ENCODE peak calls at places on chromosomes 16 and 17, in seven cellular contexts. One of them, this sample, is unnamed.

GRCh38 chr17:30701498-30701989 is 122.9 kb downstream of the CRLF3 start:
- DNase-seq in stomach: no peak
- DNase-seq in Panc1: no peak
- DNase-seq in GM12878: no peak
- DNase-seq in breast epithelium: no peak
- DNase-seq in GM23338: no peak
- DNase-seq in esophagus muscularis mucosa: no peak
- DNase-seq in this sample: no peak

GRCh38 chr16:86314402-86315025 is 195.8 kb upstream of the FOXF1 start:
- DNase-seq in breast epithelium: no peak
- DNase-seq in Panc1: no peak
- DNase-seq in stomach: no peak
- DNase-seq in esophagus muscularis mucosa: no peak
- DNase-seq in GM12878: no peak
- DNase-seq in GM23338: no peak
- DNase-seq in this sample: no peak

GRCh38 chr17:13409455-13409854 is 192.3 kb downstream of the HS3ST3A1 start:
- DNase-seq in breast epithelium: no peak
- DNase-seq in Panc1: no peak
- DNase-seq in esophagus muscularis mucosa: no peak
- DNase-seq in stomach: no peak
- DNase-seq in GM23338: no peak
- DNase-seq in GM12878: no peak
- DNase-seq in this sample: no peak

GRCh38 chr16:159136-159849 is 6.5 kb upstream of the HBM start:
- DNase-seq in GM12878: no peak
- DNase-seq in breast epithelium: no peak
- DNase-seq in GM23338: no peak
- DNase-seq in esophagus muscularis mucosa: no peak
- DNase-seq in stomach: no peak
- DNase-seq in Panc1: no peak
- DNase-seq in this sample: no peak

GRCh38 chr16:55297062-55297909 is 26.7 kb upstream of the IRX6 start:
- DNase-seq in stomach: no peak
- DNase-seq in breast epithelium: no peak
- DNase-seq in GM12878: no peak
- DNase-seq in esophagus muscularis mucosa: no peak
- DNase-seq in GM23338: peak
- DNase-seq in Panc1: no peak
- DNase-seq in this sample: no peak

GRCh38 chr17:56913000-56913866 is 616 bp downstream of the TRIM25 start:
- DNase-seq in stomach: no peak
- DNase-seq in Panc1: no peak
- DNase-seq in esophagus muscularis mucosa: no peak
- DNase-seq in GM12878: no peak
- DNase-seq in breast epithelium: no peak
- DNase-seq in GM23338: peak
- DNase-seq in this sample: peak

GRCh38 chr16:53843084-53843483 is 139.1 kb downstream of the FTO start:
- DNase-seq in esophagus muscularis mucosa: no peak
- DNase-seq in GM12878: no peak
- DNase-seq in GM23338: no peak
- DNase-seq in stomach: no peak
- DNase-seq in Panc1: no peak
- DNase-seq in breast epithelium: no peak
- DNase-seq in this sample: no peak

GRCh38 chr17:15942207-15942833 is 2.6 kb upstream of the ADORA2B start:
- DNase-seq in breast epithelium: no peak
- DNase-seq in GM23338: no peak
- DNase-seq in GM12878: no peak
- DNase-seq in Panc1: no peak
- DNase-seq in esophagus muscularis mucosa: no peak
- DNase-seq in stomach: no peak
- DNase-seq in this sample: no peak

GRCh38 chr16:4945560-4946502 is 8.9 kb upstream of the PPL start:
- DNase-seq in esophagus muscularis mucosa: no peak
- DNase-seq in breast epithelium: peak
- DNase-seq in stomach: no peak
- DNase-seq in Panc1: no peak
- DNase-seq in GM12878: no peak
- DNase-seq in GM23338: no peak
- DNase-seq in this sample: peak

GRCh38 chr16:10979717-10980601 is 35.6 kb downstream of the CLEC16A start:
- DNase-seq in Panc1: no peak
- DNase-seq in GM12878: no peak
- DNase-seq in breast epithelium: peak
- DNase-seq in GM23338: peak
- DNase-seq in stomach: no peak
- DNase-seq in esophagus muscularis mucosa: no peak
- DNase-seq in this sample: peak

GRCh38 chr17:2195729-2196128 is 107.9 kb downstream of the SMG6 start:
- DNase-seq in stomach: no peak
- DNase-seq in GM23338: no peak
- DNase-seq in breast epithelium: no peak
- DNase-seq in GM12878: peak
- DNase-seq in Panc1: no peak
- DNase-seq in esophagus muscularis mucosa: no peak
- DNase-seq in this sample: no peak

GRCh38 chr17:1484586-1485310 is 7.7 kb downstream of the MYO1C start:
- DNase-seq in stomach: peak
- DNase-seq in GM12878: peak
- DNase-seq in esophagus muscularis mucosa: no peak
- DNase-seq in breast epithelium: no peak
- DNase-seq in GM23338: peak
- DNase-seq in Panc1: no peak
- DNase-seq in this sample: no peak

GRCh38 chr16:78882150-78882549 is 718.4 kb downstream of the MAF start:
- DNase-seq in GM12878: no peak
- DNase-seq in stomach: no peak
- DNase-seq in breast epithelium: no peak
- DNase-seq in GM23338: no peak
- DNase-seq in Panc1: no peak
- DNase-seq in esophagus muscularis mucosa: no peak
- DNase-seq in this sample: no peak

GRCh38 chr16:75238132-75238852 is 13.1 kb downstream of the BCAR1 start:
- DNase-seq in GM12878: no peak
- DNase-seq in stomach: peak
- DNase-seq in breast epithelium: peak
- DNase-seq in GM23338: no peak
- DNase-seq in Panc1: no peak
- DNase-seq in esophagus muscularis mucosa: peak
- DNase-seq in this sample: peak

GRCh38 chr16:75237398-75238131 is 13.9 kb downstream of the BCAR1 start:
- DNase-seq in esophagus muscularis mucosa: no peak
- DNase-seq in GM12878: no peak
- DNase-seq in breast epithelium: no peak
- DNase-seq in GM23338: no peak
- DNase-seq in stomach: no peak
- DNase-seq in Panc1: no peak
- DNase-seq in this sample: no peak

GRCh38 chr16:75239463-75240122 is 11.8 kb downstream of the BCAR1 start:
- DNase-seq in breast epithelium: no peak
- DNase-seq in esophagus muscularis mucosa: no peak
- DNase-seq in stomach: no peak
- DNase-seq in GM12878: no peak
- DNase-seq in GM23338: no peak
- DNase-seq in Panc1: no peak
- DNase-seq in this sample: no peak

GRCh38 chr16:75236736-75237397 is 14.6 kb downstream of the BCAR1 start:
- DNase-seq in GM23338: no peak
- DNase-seq in Panc1: no peak
- DNase-seq in breast epithelium: no peak
- DNase-seq in esophagus muscularis mucosa: no peak
- DNase-seq in stomach: no peak
- DNase-seq in GM12878: no peak
- DNase-seq in this sample: no peak

GRCh38 chr16:75238853-75239371 is 12.5 kb downstream of the BCAR1 start:
- DNase-seq in GM12878: no peak
- DNase-seq in GM23338: no peak
- DNase-seq in breast epithelium: no peak
- DNase-seq in stomach: no peak
- DNase-seq in esophagus muscularis mucosa: no peak
- DNase-seq in Panc1: no peak
- DNase-seq in this sample: no peak
- TF ChIP-seq CTCF in GM12878: peak
- TF ChIP-seq CTCF in GM23338: peak
- TF ChIP-seq CTCF in breast epithelium: no peak
- TF ChIP-seq CTCF in stomach: no peak
- TF ChIP-seq CTCF in esophagus muscularis mucosa: no peak
- TF ChIP-seq CTCF in Panc1: no peak
- TF ChIP-seq CTCF in this sample: no peak

DNA sequence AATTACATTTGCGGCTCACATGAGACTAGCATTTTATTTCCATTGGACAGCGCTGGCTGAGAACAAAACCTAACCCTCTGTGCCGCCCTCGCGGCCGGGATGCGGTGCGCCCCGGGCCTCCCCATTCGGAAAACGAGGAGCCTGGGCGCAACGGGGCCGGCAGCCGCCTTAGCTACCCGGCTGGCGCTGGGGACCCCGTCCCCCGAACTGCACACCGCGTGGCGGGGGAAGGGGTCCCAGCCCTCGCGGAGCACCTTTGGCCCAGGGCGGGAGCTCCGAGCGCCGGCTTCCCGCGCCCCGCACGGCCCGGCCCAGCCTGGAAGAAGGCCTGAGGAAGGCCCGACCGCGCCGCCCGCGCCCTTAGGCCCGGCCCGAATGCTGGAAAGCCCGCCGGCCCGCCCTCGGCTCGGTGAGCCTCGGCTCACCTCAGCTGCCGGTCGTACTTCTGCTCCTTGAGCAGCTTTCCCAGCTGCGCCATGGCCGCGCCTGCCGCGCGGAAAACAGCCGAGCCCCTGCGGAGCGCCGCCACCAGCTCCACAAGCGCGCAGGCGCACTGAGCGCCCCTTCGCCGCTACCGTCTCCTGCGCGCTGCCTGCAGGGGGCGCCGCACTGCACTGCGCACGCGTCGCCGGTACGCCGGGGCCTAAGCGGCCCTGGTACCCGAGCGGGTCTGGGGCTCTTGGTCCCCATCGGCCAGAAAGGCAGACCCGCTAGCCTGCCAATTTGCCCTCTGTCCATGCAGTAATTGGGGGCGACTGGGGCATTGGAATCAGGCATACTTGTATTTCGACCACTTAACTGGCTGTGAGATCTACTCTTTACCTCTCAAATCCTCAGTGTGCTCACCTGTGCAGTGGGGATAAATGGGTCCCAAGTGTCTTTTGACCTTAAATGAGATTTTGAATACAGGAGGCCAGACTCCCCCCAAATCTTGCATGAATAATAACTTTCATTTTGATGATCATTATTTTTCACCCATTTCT is at the start of gene NAE1:
- DNase-seq in GM12878: peak
- DNase-seq in breast epithelium: peak
- DNase-seq in GM23338: peak
- DNase-seq in esophagus muscularis mucosa: no peak
- DNase-seq in stomach: peak
- DNase-seq in Panc1: peak
- DNase-seq in this sample: peak
- TF ChIP-seq POLR2AphosphoS5 in GM12878: peak
- TF ChIP-seq POLR2AphosphoS5 in breast epithelium: peak
- TF ChIP-seq POLR2AphosphoS5 in GM23338: peak
- TF ChIP-seq POLR2AphosphoS5 in esophagus muscularis mucosa: peak
- TF ChIP-seq POLR2AphosphoS5 in stomach: peak
- TF ChIP-seq POLR2AphosphoS5 in Panc1: peak
- TF ChIP-seq POLR2AphosphoS5 in this sample: peak

GRCh38 chr16:2854700-2855309 is 3.2 kb downstream of the PRSS22 start:
- DNase-seq in GM12878: no peak
- DNase-seq in esophagus muscularis mucosa: no peak
- DNase-seq in breast epithelium: no peak
- DNase-seq in stomach: no peak
- DNase-seq in Panc1: no peak
- DNase-seq in GM23338: peak
- DNase-seq in this sample: no peak
- TF ChIP-seq CTCF in GM12878: peak
- TF ChIP-seq CTCF in esophagus muscularis mucosa: no peak
- TF ChIP-seq CTCF in breast epithelium: peak
- TF ChIP-seq CTCF in stomach: no peak
- TF ChIP-seq CTCF in Panc1: peak
- TF ChIP-seq CTCF in GM23338: peak
- TF ChIP-seq CTCF in this sample: peak

DNA sequence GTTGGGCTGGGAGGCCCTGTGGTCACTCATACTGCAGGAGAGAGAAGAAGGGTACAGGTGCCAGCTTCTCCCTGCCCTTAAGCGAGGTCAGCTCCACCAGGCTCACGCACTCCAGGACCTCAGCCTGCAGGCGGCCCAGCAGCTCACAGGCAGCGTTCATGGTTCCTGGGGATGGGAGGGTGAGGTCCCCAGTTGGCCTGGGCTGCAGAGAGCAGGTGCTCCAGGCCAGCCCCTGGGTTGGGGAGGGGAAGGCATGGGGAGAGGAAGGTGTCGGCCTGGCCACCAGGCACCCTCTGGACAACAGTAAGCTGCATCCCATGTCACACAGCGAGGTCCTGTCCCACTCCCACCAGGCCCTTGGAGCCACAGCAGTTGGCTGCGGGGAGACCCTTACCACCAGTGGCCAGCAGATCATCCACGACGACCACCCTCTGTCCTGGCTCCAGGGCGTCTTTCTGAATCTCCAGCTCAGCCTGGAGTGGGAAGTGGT is 2.0 kb downstream of the APRT start:
- DNase-seq in Panc1: no peak
- DNase-seq in esophagus muscularis mucosa: no peak
- DNase-seq in breast epithelium: no peak
- DNase-seq in GM23338: no peak
- DNase-seq in stomach: no peak
- DNase-seq in GM12878: no peak
- DNase-seq in this sample: no peak
- TF ChIP-seq POLR2AphosphoS5 in Panc1: no peak
- TF ChIP-seq POLR2AphosphoS5 in esophagus muscularis mucosa: no peak
- TF ChIP-seq POLR2AphosphoS5 in breast epithelium: no peak
- TF ChIP-seq POLR2AphosphoS5 in GM23338: no peak
- TF ChIP-seq POLR2AphosphoS5 in stomach: no peak
- TF ChIP-seq POLR2AphosphoS5 in GM12878: no peak
- TF ChIP-seq POLR2AphosphoS5 in this sample: no peak

DNA sequence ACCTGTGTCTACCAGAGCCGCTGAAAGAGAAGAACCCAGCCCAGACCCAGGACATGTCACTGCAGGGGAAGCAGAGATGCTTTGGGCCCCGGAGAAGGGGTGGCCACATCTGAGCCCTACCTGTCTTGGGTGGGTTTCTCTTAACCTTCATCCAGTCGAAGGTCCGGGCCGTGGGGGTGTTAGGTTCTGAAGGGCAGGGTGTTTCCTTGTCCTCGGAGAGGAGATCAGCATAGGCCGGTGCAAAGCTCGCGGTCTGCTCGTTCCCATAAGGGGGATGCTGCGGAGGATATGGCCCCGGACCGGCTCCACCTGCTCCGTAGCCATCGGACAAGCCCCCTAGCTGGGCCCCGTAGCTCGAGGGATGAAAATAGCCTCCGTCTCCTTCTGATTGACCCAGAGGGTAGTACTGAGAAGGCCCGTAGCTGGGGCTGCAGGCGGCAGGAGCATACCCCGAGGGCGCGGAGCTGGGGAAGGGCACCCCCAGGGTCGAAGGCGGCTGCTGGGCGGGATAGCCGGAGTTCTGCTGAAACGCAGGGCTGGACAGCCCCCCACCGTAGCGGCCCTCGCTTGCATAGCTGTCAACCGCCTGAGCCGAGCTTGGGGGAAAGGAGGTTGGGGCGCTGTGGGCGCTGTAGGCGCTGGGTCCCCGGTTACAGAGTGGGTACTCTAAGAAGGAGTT is 464 bp downstream of the HOXB1 start:
- DNase-seq in GM12878: no peak
- DNase-seq in Panc1: no peak
- DNase-seq in GM23338: no peak
- DNase-seq in breast epithelium: no peak
- DNase-seq in esophagus muscularis mucosa: no peak
- DNase-seq in stomach: no peak
- DNase-seq in this sample: no peak
- TF ChIP-seq CTCF in GM12878: no peak
- TF ChIP-seq CTCF in Panc1: no peak
- TF ChIP-seq CTCF in GM23338: no peak
- TF ChIP-seq CTCF in breast epithelium: no peak
- TF ChIP-seq CTCF in esophagus muscularis mucosa: no peak
- TF ChIP-seq CTCF in stomach: no peak
- TF ChIP-seq CTCF in this sample: no peak